ENCODE peak calls at places on chromosome 21, in seven cellular contexts. One of them, this sample, is unnamed.

GRCh38 chr21:42348762-42349161 is 2.0 kb downstream of the TFF2 start:
- DNase-seq in ovary: no peak
- DNase-seq in H9: no peak
- DNase-seq in PC-9: no peak
- DNase-seq in mucosa of descending colon: no peak
- DNase-seq in PC-3: no peak
- DNase-seq in lower lobe of right lung: no peak
- DNase-seq in this sample: no peak

GRCh38 chr21:41684381-41685245 is 82.2 kb downstream of the RIPK4 start:
- DNase-seq in ovary: peak
- DNase-seq in H9: no peak
- DNase-seq in PC-9: peak
- DNase-seq in mucosa of descending colon: peak
- DNase-seq in PC-3: peak
- DNase-seq in lower lobe of right lung: no peak
- DNase-seq in this sample: peak

GRCh38 chr21:22351076-22351475 is 1352.9 kb downstream of the NCAM2 start:
- DNase-seq in ovary: no peak
- DNase-seq in H9: no peak
- DNase-seq in PC-9: no peak
- DNase-seq in mucosa of descending colon: no peak
- DNase-seq in PC-3: no peak
- DNase-seq in lower lobe of right lung: no peak
- DNase-seq in this sample: peak

GRCh38 chr21:42280356-42281195 is 34.6 kb downstream of the TFF3 start:
- DNase-seq in ovary: no peak
- DNase-seq in H9: no peak
- DNase-seq in PC-9: no peak
- DNase-seq in mucosa of descending colon: no peak
- DNase-seq in PC-3: no peak
- DNase-seq in lower lobe of right lung: no peak
- DNase-seq in this sample: no peak

GRCh38 chr21:38802050-38803026 is 3.4 kb upstream of the ETS2 start:
- DNase-seq in ovary: no peak
- DNase-seq in H9: no peak
- DNase-seq in PC-9: no peak
- DNase-seq in mucosa of descending colon: peak
- DNase-seq in PC-3: peak
- DNase-seq in lower lobe of right lung: no peak
- DNase-seq in this sample: peak

GRCh38 chr21:32422064-32422463 is 9.6 kb downstream of the EVA1C start:
- DNase-seq in ovary: no peak
- DNase-seq in H9: no peak
- DNase-seq in PC-9: no peak
- DNase-seq in mucosa of descending colon: no peak
- DNase-seq in PC-3: no peak
- DNase-seq in lower lobe of right lung: no peak
- DNase-seq in this sample: no peak

GRCh38 chr21:38363684-38364083 is 106.9 kb downstream of the KCNJ15 start:
- DNase-seq in ovary: no peak
- DNase-seq in H9: no peak
- DNase-seq in PC-9: no peak
- DNase-seq in mucosa of descending colon: no peak
- DNase-seq in PC-3: no peak
- DNase-seq in lower lobe of right lung: no peak
- DNase-seq in this sample: no peak

GRCh38 chr21:16145052-16145451 is 415.3 kb downstream of the USP25 start:
- DNase-seq in ovary: no peak
- DNase-seq in H9: no peak
- DNase-seq in PC-9: no peak
- DNase-seq in mucosa of descending colon: no peak
- DNase-seq in PC-3: no peak
- DNase-seq in lower lobe of right lung: no peak
- DNase-seq in this sample: no peak

GRCh38 chr21:42862123-42862475 is 17.2 kb downstream of the WDR4 start:
- DNase-seq in ovary: no peak
- DNase-seq in H9: no peak
- DNase-seq in PC-9: no peak
- DNase-seq in mucosa of descending colon: no peak
- DNase-seq in PC-3: no peak
- DNase-seq in lower lobe of right lung: no peak
- DNase-seq in this sample: no peak

GRCh38 chr21:43637530-43637929 is 21.8 kb downstream of the HSF2BP start:
- DNase-seq in ovary: no peak
- DNase-seq in H9: no peak
- DNase-seq in PC-9: no peak
- DNase-seq in mucosa of descending colon: no peak
- DNase-seq in PC-3: no peak
- DNase-seq in lower lobe of right lung: no peak
- DNase-seq in this sample: no peak

GRCh38 chr21:37986000-37986399 is 69.7 kb upstream of the KCNJ6 start:
- DNase-seq in ovary: no peak
- DNase-seq in H9: no peak
- DNase-seq in PC-9: no peak
- DNase-seq in mucosa of descending colon: no peak
- DNase-seq in PC-3: no peak
- DNase-seq in lower lobe of right lung: no peak
- DNase-seq in this sample: no peak

GRCh38 chr21:33947451-33948095 is 32.0 kb upstream of the ATP5PO start:
- DNase-seq in ovary: peak
- DNase-seq in H9: peak
- DNase-seq in PC-9: peak
- DNase-seq in mucosa of descending colon: peak
- DNase-seq in PC-3: peak
- DNase-seq in lower lobe of right lung: peak
- DNase-seq in this sample: peak

GRCh38 chr21:43025636-43026180 is 49.9 kb downstream of the CBS start:
- DNase-seq in ovary: no peak
- DNase-seq in H9: no peak
- DNase-seq in PC-9: peak
- DNase-seq in mucosa of descending colon: no peak
- DNase-seq in PC-3: no peak
- DNase-seq in lower lobe of right lung: no peak
- DNase-seq in this sample: no peak

GRCh38 chr21:42724226-42724920 is 71.0 kb downstream of the PDE9A start:
- DNase-seq in ovary: no peak
- DNase-seq in H9: no peak
- DNase-seq in PC-9: peak
- DNase-seq in mucosa of descending colon: peak
- DNase-seq in PC-3: peak
- DNase-seq in lower lobe of right lung: no peak
- DNase-seq in this sample: peak

GRCh38 chr21:34632498-34632897 is 17.6 kb upstream of the RCAN1 start:
- DNase-seq in ovary: no peak
- DNase-seq in H9: no peak
- DNase-seq in PC-9: no peak
- DNase-seq in mucosa of descending colon: no peak
- DNase-seq in PC-3: no peak
- DNase-seq in lower lobe of right lung: no peak
- DNase-seq in this sample: no peak

GRCh38 chr21:45147473-45148315 is 73.3 kb downstream of the ADARB1 start:
- DNase-seq in ovary: no peak
- DNase-seq in H9: no peak
- DNase-seq in PC-9: no peak
- DNase-seq in mucosa of descending colon: no peak
- DNase-seq in PC-3: no peak
- DNase-seq in lower lobe of right lung: no peak
- DNase-seq in this sample: peak

GRCh38 chr21:45034556-45035476 is 39.6 kb upstream of the ADARB1 start:
- DNase-seq in ovary: no peak
- DNase-seq in H9: no peak
- DNase-seq in PC-9: no peak
- DNase-seq in mucosa of descending colon: no peak
- DNase-seq in PC-3: no peak
- DNase-seq in lower lobe of right lung: no peak
- DNase-seq in this sample: peak

GRCh38 chr21:23455676-23456075 is 2151.6 kb downstream of the MRPL39 start:
- DNase-seq in ovary: no peak
- DNase-seq in H9: no peak
- DNase-seq in PC-9: no peak
- DNase-seq in mucosa of descending colon: no peak
- DNase-seq in PC-3: no peak
- DNase-seq in lower lobe of right lung: no peak
- DNase-seq in this sample: no peak

DNA sequence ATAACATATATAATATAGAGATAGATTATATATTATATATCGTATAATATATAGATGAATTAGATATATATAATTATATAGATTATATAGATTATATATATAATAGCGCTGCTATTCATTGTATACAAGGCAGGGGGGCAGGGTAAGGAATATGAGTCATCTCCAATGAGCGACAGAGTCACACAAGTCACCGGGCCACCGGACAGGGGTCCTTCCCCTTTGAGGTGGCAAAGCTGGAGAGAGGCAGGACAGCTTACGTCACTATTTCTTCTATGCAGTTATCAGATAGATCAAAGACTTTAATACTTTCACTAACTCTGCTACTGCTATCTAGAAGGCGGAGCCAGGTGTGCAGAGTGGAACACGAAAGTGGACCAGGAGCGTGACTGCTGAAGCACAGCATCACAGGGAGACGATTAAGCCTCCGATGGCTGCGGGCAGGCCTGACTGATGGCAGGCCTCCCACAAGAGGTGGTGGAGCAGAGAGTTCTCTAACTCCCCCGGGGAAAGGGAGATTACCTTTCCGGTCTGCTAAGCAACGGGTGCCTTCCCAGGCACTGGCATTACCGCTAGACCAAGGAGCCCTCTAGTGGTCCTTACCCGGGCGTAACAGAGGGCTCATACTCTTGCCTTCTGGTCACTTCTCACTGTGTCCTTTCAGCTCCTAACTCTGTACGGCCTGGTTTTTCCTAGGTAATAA is 2154.7 kb downstream of the MRPL39 start:
- DNase-seq in ovary: no peak
- DNase-seq in H9: peak
- DNase-seq in PC-9: no peak
- DNase-seq in mucosa of descending colon: no peak
- DNase-seq in PC-3: peak
- DNase-seq in lower lobe of right lung: no peak
- DNase-seq in this sample: no peak
- TF ChIP-seq CTCF in ovary: no peak
- TF ChIP-seq CTCF in H9: peak
- TF ChIP-seq CTCF in PC-9: peak
- TF ChIP-seq CTCF in mucosa of descending colon: no peak
- TF ChIP-seq CTCF in PC-3: peak
- TF ChIP-seq CTCF in lower lobe of right lung: no peak
- TF ChIP-seq CTCF in this sample: no peak

DNA sequence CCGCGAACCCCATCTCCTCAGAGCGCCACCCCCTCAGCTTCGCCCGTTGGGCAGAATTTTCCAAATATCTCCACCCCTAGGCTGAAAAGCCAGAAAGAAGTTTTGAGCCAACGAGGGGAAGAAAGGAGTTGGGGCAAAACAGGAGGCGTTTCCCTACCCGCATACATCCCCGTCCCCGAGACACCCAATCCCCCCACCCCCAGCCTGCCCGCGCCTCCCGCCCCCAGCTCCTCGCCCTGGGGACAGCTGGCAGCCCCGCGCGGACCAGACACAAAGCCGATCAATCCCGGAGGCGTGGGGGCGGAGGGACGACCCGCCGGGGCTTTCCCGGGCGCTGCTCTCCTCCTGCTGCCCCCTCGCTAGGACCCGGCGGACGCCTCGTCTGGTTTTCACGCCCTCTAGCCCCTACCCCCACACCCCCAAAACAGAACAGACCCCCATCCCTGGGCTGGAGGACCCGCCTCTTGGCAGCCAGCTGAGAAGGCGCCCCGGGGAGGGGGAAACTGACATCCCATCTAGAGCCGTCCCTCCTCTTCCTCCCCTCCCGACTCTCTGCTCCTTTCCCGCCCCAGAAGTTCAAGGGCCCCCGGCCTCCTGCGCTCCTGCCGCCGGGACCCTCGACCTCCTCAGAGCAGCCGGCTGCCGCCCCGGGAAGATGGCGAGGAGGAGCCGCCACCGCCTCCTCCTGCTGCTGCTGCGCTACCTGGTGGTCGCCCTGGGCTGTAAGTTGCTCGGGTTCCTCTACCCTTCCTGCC is at the start of gene JAM2:
- DNase-seq in ovary: peak
- DNase-seq in H9: peak
- DNase-seq in PC-9: no peak
- DNase-seq in mucosa of descending colon: peak
- DNase-seq in PC-3: no peak
- DNase-seq in lower lobe of right lung: peak
- DNase-seq in this sample: no peak
- TF ChIP-seq CTCF in ovary: no peak
- TF ChIP-seq CTCF in H9: peak
- TF ChIP-seq CTCF in PC-9: no peak
- TF ChIP-seq CTCF in mucosa of descending colon: no peak
- TF ChIP-seq CTCF in PC-3: no peak
- TF ChIP-seq CTCF in lower lobe of right lung: peak
- TF ChIP-seq CTCF in this sample: no peak

DNA sequence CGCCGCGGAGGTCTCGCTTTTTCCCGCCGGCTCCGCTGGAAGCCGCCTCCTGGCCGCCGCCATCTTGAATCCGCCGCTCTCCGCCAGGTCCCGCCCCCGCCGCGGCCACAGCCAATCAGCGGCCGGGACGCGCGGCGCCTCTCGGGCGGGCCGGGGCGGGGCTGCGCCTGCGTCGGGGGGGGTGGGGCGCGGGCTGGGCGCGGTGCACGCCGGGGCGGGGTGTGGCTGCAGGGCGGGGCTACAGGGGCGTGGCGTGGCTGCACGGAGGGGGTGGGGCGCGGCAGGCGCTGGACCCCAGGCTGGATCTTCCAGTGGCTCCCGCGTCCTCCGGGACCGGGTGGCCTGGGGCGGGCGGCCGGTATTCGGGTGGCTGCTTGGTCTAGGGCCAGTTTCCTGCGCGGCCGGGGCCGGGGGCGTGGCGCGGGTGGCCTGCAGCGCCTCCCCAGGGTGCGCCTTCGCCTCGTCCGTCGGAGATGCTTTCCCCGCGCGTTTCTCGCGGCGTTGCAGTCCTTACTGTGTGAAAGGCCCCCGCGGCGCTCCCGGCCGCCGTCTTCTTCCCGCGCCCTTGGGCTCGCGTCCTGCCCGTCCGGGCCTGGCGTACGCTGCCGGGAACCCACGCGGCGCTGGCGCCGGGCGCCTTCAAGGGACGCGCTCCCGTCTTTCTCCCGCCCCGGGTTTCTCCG is 575 bp downstream of the PCNT start:
- DNase-seq in ovary: peak
- DNase-seq in H9: peak
- DNase-seq in PC-9: peak
- DNase-seq in mucosa of descending colon: peak
- DNase-seq in PC-3: peak
- DNase-seq in lower lobe of right lung: peak
- DNase-seq in this sample: peak
- TF ChIP-seq CTCF in ovary: no peak
- TF ChIP-seq CTCF in H9: no peak
- TF ChIP-seq CTCF in PC-9: no peak
- TF ChIP-seq CTCF in mucosa of descending colon: no peak
- TF ChIP-seq CTCF in PC-3: no peak
- TF ChIP-seq CTCF in lower lobe of right lung: peak
- TF ChIP-seq CTCF in this sample: no peak

DNA sequence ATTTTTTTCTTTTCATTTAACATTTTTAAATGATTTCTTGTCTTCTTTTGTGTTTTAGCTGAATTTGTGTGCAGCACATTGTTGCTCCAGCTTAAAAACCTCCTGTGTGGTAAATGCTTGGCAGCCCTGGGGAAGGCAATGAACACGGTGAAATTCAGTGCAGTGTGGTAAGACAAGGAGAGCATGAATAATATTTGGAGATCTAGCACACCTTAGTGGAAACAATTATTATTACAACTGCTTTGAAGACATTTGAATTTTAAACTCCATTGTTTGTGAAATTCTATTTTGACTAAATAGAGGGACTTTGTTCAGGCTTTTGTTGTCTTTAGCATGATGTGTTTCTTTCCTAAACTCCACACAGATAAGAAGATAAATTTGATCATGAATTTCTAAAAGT is 242.6 kb upstream of the CXADR start:
- DNase-seq in ovary: peak
- DNase-seq in H9: no peak
- DNase-seq in PC-9: peak
- DNase-seq in mucosa of descending colon: no peak
- DNase-seq in PC-3: peak
- DNase-seq in lower lobe of right lung: no peak
- DNase-seq in this sample: peak
- TF ChIP-seq CTCF in ovary: peak
- TF ChIP-seq CTCF in H9: peak
- TF ChIP-seq CTCF in PC-9: peak
- TF ChIP-seq CTCF in mucosa of descending colon: no peak
- TF ChIP-seq CTCF in PC-3: peak
- TF ChIP-seq CTCF in lower lobe of right lung: peak
- TF ChIP-seq CTCF in this sample: peak